ENCODE peak calls at places on chromosome 1, in nine cellular contexts. V is tibial artery, U is substantia nigra, W is OCI-LY7, L is mesenteric fat pad, F is adrenal gland, I is esophagus squamous epithelium, A is omental fat pad, O is fibroblast of the aortic adventitia. Y is an unnamed sample.

GRCh38 chr1:22749919-22750670 is 39.5 kb downstream of the EPHB2 start:
- DNase-seq in W (peak; percentile 5), O (peak; percentile 93), V (peak; percentile 77), L (no peak), A (no peak), I (no peak), F (peak; percentile 67), U (no peak), Y (peak; percentile 89)

GRCh38 chr1:81695741-81696140 is 105.0 kb upstream of the ADGRL2 start:
- DNase-seq in O (peak; percentile 98), F (peak; percentile 59), U (no peak), V (no peak), L (no peak), W (no peak), A (no peak), I (no peak), Y (peak; percentile 70)

GRCh38 chr1:44422161-44422560 is 17.1 kb downstream of the RNF220 start:
- DNase-seq in V (no peak), U (no peak), F (no peak), O (no peak), L (no peak), A (no peak), I (no peak), W (no peak), Y (no peak)

GRCh38 chr1:239725371-239725770 is 339.0 kb downstream of the CHRM3 start:
- DNase-seq in F (no peak), O (no peak), V (no peak), L (no peak), U (no peak), I (no peak), A (no peak), W (no peak), Y (no peak)

GRCh38 chr1:203451849-203452784 is 23.5 kb upstream of the PRELP start:
- DNase-seq in A (no peak), I (no peak), W (peak; percentile 49), V (peak; percentile 29), F (no peak), O (peak; percentile 55), L (no peak), U (no peak), Y (no peak)

GRCh38 chr1:113835686-113836290 is 23.5 kb upstream of the RSBN1 start:
- DNase-seq in W (peak; percentile 71), V (no peak), O (peak; percentile 81), I (no peak), F (no peak), L (no peak), A (no peak), U (no peak), Y (peak; percentile 88)

GRCh38 chr1:87240661-87241285 is 87.9 kb upstream of the LMO4 start:
- DNase-seq in U (peak; percentile 24), F (no peak), O (no peak), I (no peak), V (no peak), W (no peak), L (no peak), A (no peak), Y (no peak)

GRCh38 chr1:145918992-145919939 is 749 bp upstream of the PEX11B start:
- DNase-seq in W (no peak), U (peak; percentile 32), O (peak; percentile 39), L (peak; percentile 89), F (peak; percentile 88), I (no peak), V (peak; percentile 85), A (no peak), Y (peak; percentile 41)

GRCh38 chr1:97654866-97655265 is 266.0 kb downstream of the DPYD start:
- DNase-seq in W (no peak), I (no peak), A (no peak), U (no peak), V (no peak), O (no peak), F (no peak), L (no peak), Y (no peak)

GRCh38 chr1:17596651-17597509 is 57.4 kb downstream of the ARHGEF10L start:
- DNase-seq in F (no peak), A (no peak), U (no peak), V (no peak), O (no peak), I (no peak), W (no peak), L (no peak), Y (no peak)

GRCh38 chr1:175373786-175374623 is 181.4 kb upstream of the KIAA0040 start:
- DNase-seq in O (no peak), W (peak; percentile 57), F (peak; percentile 56), I (no peak), V (no peak), U (peak; percentile 22), L (no peak), A (no peak), Y (peak; percentile 19)

GRCh38 chr1:117820694-117821381 is 108.6 kb downstream of the GDAP2 start:
- DNase-seq in W (no peak), O (peak; percentile 67), L (no peak), U (no peak), I (no peak), F (no peak), V (no peak), A (no peak), Y (peak; percentile 41)

GRCh38 chr1:41493117-41493536 is 8.6 kb upstream of the EDN2 start:
- DNase-seq in L (no peak), W (no peak), A (no peak), F (no peak), U (no peak), O (peak; percentile 79), V (no peak), I (no peak), Y (peak; percentile 85)

GRCh38 chr1:62271932-62272728 is 47.1 kb downstream of the KANK4 start:
- DNase-seq in V (no peak), I (no peak), U (no peak), O (no peak), L (no peak), W (peak; percentile 67), F (peak; percentile 56), A (no peak), Y (no peak)

GRCh38 chr1:23177438-23178380 is 9.1 kb upstream of the LUZP1 start:
- DNase-seq in I (peak; percentile 9), F (peak; percentile 93), O (peak; percentile 78), A (no peak), V (peak; percentile 84), U (peak; percentile 48), W (peak; percentile 90), L (peak; percentile 94), Y (peak; percentile 88)

GRCh38 chr1:19988269-19989006 is 9.0 kb upstream of the PLA2G2A start:
- DNase-seq in W (no peak), A (no peak), I (no peak), L (no peak), V (no peak), O (no peak), F (no peak), U (no peak), Y (no peak)

GRCh38 chr1:85581138-85581801 is 709 bp downstream of the CCN1 start:
- DNase-seq in F (peak; percentile 72), U (peak; percentile 44), I (no peak), L (no peak), A (no peak), V (peak; percentile 90), W (no peak), O (peak; percentile 89), Y (peak; percentile 83)